ENCODE peak calls at places on chromosomes 6 and 20, in ten cellular contexts. M is testis, I is IMR-90, H is AG04450, V is AG10803, C is hepatocyte, G is heart right ventricle, L is ovary, D is choroid plexus epithelial cell, B is cardiac fibroblast. O is an unnamed sample.

GRCh38 chr6:16316741-16317251 is 78.4 kb downstream of the GMPR start:
- DNase-seq in M (peak; percentile 44), I (peak; percentile 89), H (no peak), V (peak; percentile 45), C (peak; percentile 58), G (no peak), L (no peak), D (peak; percentile 48), B (peak; percentile 52), O (no peak)

GRCh38 chr20:40984496-40984895 is 44.1 kb upstream of the TOP1 start:
- DNase-seq in M (no peak), I (no peak), H (no peak), V (no peak), C (no peak), G (no peak), L (no peak), D (no peak), B (no peak), O (no peak)

GRCh38 chr6:1770435-1770843 is 160.7 kb downstream of the FOXC1 start:
- DNase-seq in M (no peak), I (peak; percentile 37), H (no peak), V (peak; percentile 27), C (no peak), G (no peak), L (no peak), D (no peak), B (no peak), O (no peak)

GRCh38 chr6:157615411-157615763 is 207.7 kb upstream of the SNX9 start:
- DNase-seq in M (no peak), I (no peak), H (no peak), V (peak; percentile 18), C (no peak), G (no peak), L (no peak), D (no peak), B (peak; percentile 31), O (no peak)

GRCh38 chr20:64194269-64194668 is 30.0 kb downstream of the MYT1 start:
- DNase-seq in M (no peak), I (no peak), H (no peak), V (no peak), C (no peak), G (no peak), L (no peak), D (no peak), B (no peak), O (no peak)

GRCh38 chr6:17816921-17817611 is 110.3 kb upstream of the NUP153 start:
- DNase-seq in M (no peak), I (peak; percentile 75), H (peak; percentile 30), V (peak; percentile 23), C (peak; percentile 22), G (no peak), L (no peak), D (peak; percentile 50), B (peak; percentile 45), O (no peak)

GRCh38 chr20:17888044-17888443 is 80.5 kb downstream of the SNX5 start:
- DNase-seq in M (no peak), I (no peak), H (no peak), V (no peak), C (no peak), G (no peak), L (no peak), D (no peak), B (no peak), O (no peak)

GRCh38 chr6:11830105-11830504 is 51.5 kb upstream of the ADTRP start:
- DNase-seq in M (no peak), I (no peak), H (no peak), V (no peak), C (no peak), G (no peak), L (no peak), D (no peak), B (no peak), O (no peak)

GRCh38 chr6:138231399-138231886 is 13.2 kb upstream of the PBOV1 start:
- DNase-seq in M (no peak), I (no peak), H (no peak), V (no peak), C (peak; percentile 45), G (no peak), L (no peak), D (no peak), B (no peak), O (no peak)

GRCh38 chr20:22429175-22430153 is 154.9 kb downstream of the FOXA2 start:
- DNase-seq in M (no peak), I (no peak), H (no peak), V (no peak), C (peak; percentile 40), G (no peak), L (no peak), D (no peak), B (no peak), O (no peak)

GRCh38 chr6:44556046-44556445 is 168.5 kb downstream of the CDC5L start:
- DNase-seq in M (no peak), I (no peak), H (no peak), V (no peak), C (no peak), G (no peak), L (no peak), D (no peak), B (no peak), O (no peak)

GRCh38 chr6:34182751-34183531 is 37.1 kb upstream of the GRM4 start:
- DNase-seq in M (no peak), I (no peak), H (no peak), V (peak; percentile 16), C (no peak), G (no peak), L (no peak), D (no peak), B (no peak), O (no peak)

GRCh38 chr6:159595173-159595572 is 97.9 kb downstream of the SOD2 start:
- DNase-seq in M (no peak), I (peak; percentile 63), H (no peak), V (peak; percentile 71), C (no peak), G (no peak), L (no peak), D (peak; percentile 55), B (peak; percentile 66), O (peak; percentile 10)

GRCh38 chr6:165805604-165806003 is 142.6 kb upstream of the PDE10A start:
- DNase-seq in M (no peak), I (no peak), H (no peak), V (no peak), C (no peak), G (no peak), L (no peak), D (peak; percentile 13), B (no peak), O (no peak)

GRCh38 chr6:27415898-27416297 is 27.3 kb downstream of the ZNF391 start:
- DNase-seq in M (no peak), I (no peak), H (no peak), V (no peak), C (no peak), G (no peak), L (no peak), D (no peak), B (no peak), O (no peak)

DNA sequence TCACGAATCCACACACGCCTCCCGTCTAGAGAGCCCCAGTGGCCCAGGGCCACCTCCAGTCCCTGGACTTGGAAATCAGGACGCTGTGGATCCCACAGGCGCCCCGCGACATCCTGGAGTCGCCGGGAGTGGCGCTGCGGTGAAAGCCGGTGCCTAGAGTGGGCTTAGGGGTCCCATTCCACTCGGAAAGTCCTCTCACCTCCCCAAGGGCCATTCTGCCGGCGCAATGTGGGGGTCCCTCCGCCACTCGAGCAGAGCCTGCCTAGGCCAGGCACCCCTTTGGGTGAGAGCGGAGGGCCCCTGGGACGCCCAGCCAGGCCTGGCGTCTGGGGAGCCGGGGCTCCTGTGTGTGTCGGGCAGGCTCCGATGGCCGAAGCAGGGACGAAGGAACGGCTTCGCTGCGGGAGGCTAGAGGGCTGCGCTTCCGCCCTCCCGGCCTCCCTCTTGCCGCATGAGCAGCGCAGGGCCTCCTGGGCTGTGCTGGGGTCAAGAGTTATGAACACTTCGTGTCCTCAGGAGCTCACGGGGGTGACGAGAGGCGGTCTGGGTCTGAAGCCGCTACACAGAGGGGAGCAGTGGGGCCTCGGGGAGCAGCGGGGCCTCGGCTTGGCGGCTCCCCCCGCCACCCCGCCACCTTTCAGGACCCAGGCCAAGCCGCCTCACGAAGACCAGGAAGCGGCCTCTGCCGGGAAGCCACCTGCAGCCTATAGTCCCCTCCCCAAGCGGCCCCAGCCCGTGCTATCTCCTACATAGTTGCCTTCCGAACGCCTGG is 13.6 kb downstream of the POU3F2 start:
- DNase-seq in M (no peak), I (no peak), H (no peak), V (no peak), C (peak; percentile 40), G (no peak), L (no peak), D (no peak), B (peak; percentile 14), O (no peak)
- H3K4me3 ChIP-seq in M (peak overlapping the region; percentile 34), I (no peak overlapping the region), H (peak overlapping the region; percentile 17), V (peak overlapping the region; percentile 37), C (no peak overlapping the region), G (peak overlapping the region; percentile 33), L (no peak overlapping the region), D (peak overlapping the region; percentile 21), B (peak overlapping the region; percentile 8), O (peak overlapping the region; percentile 15)

DNA sequence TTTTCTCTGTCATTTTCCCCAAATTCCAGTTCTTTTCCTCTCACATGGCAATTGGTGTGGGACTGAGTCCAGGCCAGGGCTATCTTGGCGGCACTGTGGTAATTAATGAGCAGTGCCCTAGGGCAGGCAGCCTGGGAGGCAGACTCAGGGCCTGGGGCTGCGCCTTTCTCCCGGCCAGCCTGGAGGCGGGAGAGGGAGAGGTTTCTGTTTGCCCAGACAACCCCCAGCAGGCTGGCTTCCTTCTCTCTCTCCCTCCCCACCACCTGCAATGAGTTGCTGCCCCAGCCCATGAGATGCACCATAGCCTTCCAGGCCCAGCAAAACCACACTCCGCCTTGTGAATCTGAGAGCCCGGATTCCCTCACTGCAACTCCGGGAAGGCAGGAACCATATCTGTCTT is 15.1 kb upstream of the CCDC167 start:
- DNase-seq in M (no peak), I (no peak), H (no peak), V (no peak), C (no peak), G (no peak), L (no peak), D (no peak), B (no peak), O (no peak)
- H3K4me3 ChIP-seq in M (no peak overlapping the region), I (no peak overlapping the region), H (no peak overlapping the region), V (no peak overlapping the region), C (no peak overlapping the region), G (no peak overlapping the region), L (no peak overlapping the region), D (no peak overlapping the region), B (no peak overlapping the region), O (no peak overlapping the region)

GRCh38 chr6:83431545-83432165 is 804 bp upstream of the ME1 start:
- DNase-seq in M (peak; percentile 41), I (no peak), H (no peak), V (no peak), C (peak; percentile 57), G (no peak), L (no peak), D (no peak), B (no peak), O (no peak)
- H3K4me3 ChIP-seq in M (peak overlapping the region; percentile 79), I (no peak overlapping the region), H (peak overlapping the region; percentile 68), V (peak overlapping the region; percentile 71), C (peak overlapping the region; percentile 78), G (peak overlapping the region; percentile 72), L (peak overlapping the region; percentile 45), D (peak overlapping the region; percentile 77), B (peak overlapping the region; percentile 74), O (peak overlapping the region; percentile 75)

DNA sequence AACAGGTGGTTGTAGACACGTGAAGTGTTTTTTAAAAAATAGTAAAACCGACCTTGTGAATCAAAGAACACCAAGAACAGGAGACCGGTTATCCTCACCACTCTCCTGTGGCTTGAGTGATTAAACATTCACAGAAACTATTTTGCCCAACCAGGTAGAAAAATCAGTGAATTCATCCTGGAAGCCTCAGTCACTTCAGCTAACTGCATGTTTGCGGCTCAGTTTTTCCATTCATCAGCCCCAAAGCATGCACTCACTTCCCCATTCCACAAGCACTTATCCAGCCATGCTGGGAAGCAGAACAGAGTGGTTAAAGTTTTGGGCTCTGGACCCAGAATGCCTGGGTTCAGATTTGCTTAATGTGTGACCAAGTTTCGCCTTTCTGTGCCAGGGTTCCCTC is 2.4 kb downstream of the LRRN4 start:
- DNase-seq in M (no peak), I (peak; percentile 73), H (peak; percentile 11), V (peak; percentile 81), C (peak; percentile 46), G (no peak), L (no peak), D (peak; percentile 59), B (peak; percentile 45), O (no peak)
- H3K4me3 ChIP-seq in M (peak overlapping the region; percentile 15), I (peak overlapping the region; percentile 44), H (peak overlapping the region; percentile 43), V (peak overlapping the region; percentile 48), C (peak overlapping the region; percentile 26), G (no peak overlapping the region), L (no peak overlapping the region), D (no peak overlapping the region), B (no peak overlapping the region), O (peak overlapping the region; percentile 40)

O was measured in skeletal muscle cell.